ENCODE peak calls at places on chromosome X, in nine cellular contexts. T is naive thymus-derived CD4-positive, alpha-beta T cell; R is heart left ventricle; Q is neuronal stem cell; D is transverse colon; B is breast epithelium; L is psoas muscle; N is CD8-positive, alpha-beta memory T cell; W is left ventricle myocardium inferior. U is an unnamed sample. For H3K4me1, the result is how much of the 10 kb centered on the place peaks cover.

GRCh38 chrX:101260435-101260834 is 30.7 kb downstream of the TAF7L start:
- DNase-seq in T (no peak), R (no peak), Q (no peak), D (no peak), B (no peak), L (no peak), N (no peak), W (no peak), U (peak)

GRCh38 chrX:103877571-103877970 is 45.5 kb upstream of the RAB9B start:
- DNase-seq in T (no peak), R (no peak), Q (no peak), D (no peak), B (no peak), L (no peak), N (no peak), W (no peak), U (no peak)

GRCh38 chrX:122582280-122582679 is 601.8 kb upstream of the GRIA3 start:
- DNase-seq in T (no peak), R (no peak), Q (no peak), D (no peak), B (no peak), L (no peak), N (no peak), W (no peak), U (no peak)

GRCh38 chrX:97743014-97743413 is 859.3 kb downstream of the RPA4 start:
- DNase-seq in T (no peak), R (no peak), Q (no peak), D (peak), B (no peak), L (no peak), N (no peak), W (no peak), U (no peak)

GRCh38 chrX:121958886-121959285 is 911.5 kb downstream of the GLUD2 start:
- DNase-seq in T (no peak), R (no peak), Q (no peak), D (no peak), B (no peak), L (no peak), N (no peak), W (no peak), U (no peak)

GRCh38 chrX:132614297-132614696 is 125.5 kb upstream of the MBNL3 start:
- DNase-seq in T (no peak), R (no peak), Q (no peak), D (no peak), B (no peak), L (no peak), N (no peak), W (no peak), U (no peak)

GRCh38 chrX:53882331-53882730 is 161.9 kb downstream of the PHF8 start:
- DNase-seq in T (no peak), R (no peak), Q (no peak), D (no peak), B (no peak), L (no peak), N (no peak), W (no peak), U (no peak)

GRCh38 chrX:23493941-23494374 is 159.3 kb downstream of the PTCHD1 start:
- DNase-seq in T (no peak), R (no peak), Q (no peak), D (no peak), B (no peak), L (no peak), N (no peak), W (no peak), U (no peak)

DNA sequence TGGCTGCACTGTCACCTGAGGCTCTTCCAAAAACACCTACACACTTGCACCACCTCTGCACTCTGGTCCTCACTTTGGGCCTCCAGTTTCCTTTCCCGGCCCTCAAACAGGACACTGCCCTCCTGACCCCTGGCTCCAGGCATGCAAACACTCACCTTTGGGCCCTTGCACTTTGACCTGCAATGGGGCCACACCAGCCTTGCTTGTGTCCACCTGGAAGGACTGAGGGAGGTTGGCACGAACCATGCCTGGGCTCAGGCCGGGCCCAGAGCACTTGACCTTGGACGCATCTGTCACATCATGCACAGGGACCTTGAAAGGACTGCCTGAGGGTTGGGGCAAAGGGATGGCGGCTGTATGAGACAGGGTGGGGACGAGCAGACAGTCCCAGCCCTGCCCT is 15.6 kb downstream of the FLNA start:
- DNase-seq in T (no peak), R (no peak), Q (no peak), D (no peak), B (no peak), L (no peak), N (no peak), W (no peak), U (no peak)
- H3K4me1 ChIP-seq in T (under half), R (under half), Q (under half), D (under half), B (under half), L (under half), N (under half), W (under half), U (under half)

GRCh38 chrX:110383414-110383813 is 24.8 kb downstream of the RTL9 start:
- DNase-seq in T (no peak), R (no peak), Q (no peak), D (no peak), B (no peak), L (no peak), N (no peak), W (no peak), U (no peak)
- H3K27ac ChIP-seq in T (no peak), R (no peak), Q (no peak), D (no peak), B (no peak), L (no peak), N (no peak), W (no peak), U (no peak)

GRCh38 chrX:129697204-129697829 is 41.5 kb upstream of the XPNPEP2 start:
- DNase-seq in T (no peak), R (no peak), Q (no peak), D (no peak), B (no peak), L (no peak), N (no peak), W (no peak), U (no peak)
- H3K4me3 ChIP-seq in T (no peak), R (no peak), Q (no peak), D (no peak), B (no peak), L (no peak), N (no peak), W (no peak), U (no peak)

GRCh38 chrX:25049971-25050370 is 34.2 kb upstream of the ARX start:
- DNase-seq in T (no peak), R (no peak), Q (no peak), D (no peak), B (no peak), L (no peak), N (no peak), W (no peak), U (no peak)
- H3K4me1 ChIP-seq in T (under half), R (under half), Q (under half), D (under half), B (under half), L (under half), N (under half), W (under half), U (under half)